ENCODE peak calls at places on chromosomes 11 and 22, in seven cellular contexts. D is AG09309, J is adrenal gland, F is nephron progenitor cell, I is natural killer cell, Q is H1, S is kidney. Y is an unnamed sample.
A peak's percentile ranks its signal among the peaks of the same experiment; 100 is the strongest.

GRCh38 chr11:43983221-43983795 is 40.9 kb downstream of the C11orf96 start:
- DNase-seq in Q (no peak), S (no peak), F (no peak), J (peak; percentile 35), I (no peak), D (no peak), Y (no peak)

GRCh38 chr22:36544107-36544620 is 15.2 kb upstream of the EIF3D start:
- DNase-seq in I (no peak), J (no peak), S (no peak), F (no peak), Q (no peak), D (peak; percentile 57), Y (no peak)

GRCh38 chr11:117230286-117230961 is 1.4 kb downstream of the PCSK7 start:
- DNase-seq in F (no peak), D (no peak), J (peak; percentile 46), Q (no peak), S (peak; percentile 46), I (peak; percentile 43), Y (no peak)

GRCh38 chr11:27390959-27391326 is 27.9 kb upstream of the CCDC34 start:
- DNase-seq in F (no peak), Q (no peak), D (peak; percentile 53), J (no peak), I (no peak), S (no peak), Y (no peak)

GRCh38 chr11:107040447-107041444 is 22.5 kb upstream of the GUCY1A2 start:
- DNase-seq in I (no peak), D (peak; percentile 48), S (no peak), F (peak; percentile 3), Q (no peak), J (no peak), Y (no peak)

GRCh38 chr11:102302241-102302640 is 15.0 kb upstream of the BIRC3 start:
- DNase-seq in J (no peak), F (no peak), I (no peak), Q (no peak), D (no peak), S (no peak), Y (no peak)

GRCh38 chr11:10267821-10268220 is 26.2 kb downstream of the SBF2 start:
- DNase-seq in D (peak; percentile 10), Q (no peak), S (no peak), F (no peak), J (no peak), I (no peak), Y (no peak)

GRCh38 chr11:103055174-103055890 is 36.6 kb downstream of the DCUN1D5 start:
- DNase-seq in D (no peak), F (peak; percentile 3), Q (no peak), J (no peak), S (no peak), I (no peak), Y (no peak)

GRCh38 chr11:119362741-119363080 is 16.2 kb upstream of the MFRP start:
- DNase-seq in D (no peak), J (no peak), I (no peak), F (no peak), Q (no peak), S (peak; percentile 6), Y (no peak)

GRCh38 chr22:32226236-32227119 is 21.6 kb upstream of the RFPL2 start:
- DNase-seq in F (no peak), J (no peak), D (no peak), Q (no peak), I (no peak), S (no peak), Y (no peak)

GRCh38 chr11:129374993-129375721 is 491 bp upstream of the BARX2 start:
- DNase-seq in Q (peak; percentile 70), D (no peak), J (no peak), F (peak; percentile 54), I (no peak), S (peak; percentile 80), Y (no peak)

GRCh38 chr11:130051077-130051476 is 18.6 kb upstream of the APLP2 start:
- DNase-seq in Q (no peak), F (no peak), D (no peak), S (no peak), J (no peak), I (no peak), Y (no peak)

GRCh38 chr22:36455571-36456458 is 25.6 kb downstream of the TXN2 start:
- DNase-seq in J (no peak), Q (no peak), D (no peak), F (no peak), S (no peak), I (no peak), Y (no peak)

GRCh38 chr11:1502971-1503707 is 16.6 kb upstream of the MOB2 start:
- DNase-seq in J (peak; percentile 74), S (peak; percentile 59), Q (no peak), F (no peak), D (no peak), I (no peak), Y (no peak)

GRCh38 chr11:65100674-65101350 is 4.8 kb downstream of the VPS51 start:
- DNase-seq in I (no peak), F (no peak), S (no peak), J (no peak), Q (no peak), D (no peak), Y (no peak)
- TF ChIP-seq CTCF in I (no peak), F (peak; percentile 14), S (no peak), J (no peak), Q (no peak), D (no peak), Y (no peak)

DNA sequence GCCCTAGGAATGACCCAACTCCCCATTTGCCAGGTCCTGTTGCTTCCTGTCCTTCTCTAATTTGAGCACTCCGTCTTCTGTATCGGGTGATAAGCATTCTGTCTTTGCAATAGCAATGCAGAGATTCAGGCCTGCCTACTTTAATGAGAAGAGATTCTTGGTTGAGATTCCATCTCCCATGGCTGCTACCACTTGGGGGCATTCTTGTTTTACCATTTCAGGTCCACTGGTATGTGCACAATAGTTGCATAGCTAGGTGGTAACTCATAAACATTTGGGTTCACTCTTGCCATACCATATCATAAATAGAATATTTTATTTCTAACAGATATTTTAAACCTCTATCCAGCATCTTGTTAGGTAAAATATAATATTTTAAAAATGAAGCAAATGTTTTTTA is 34.4 kb upstream of the CALCB start:
- DNase-seq in I (no peak), F (no peak), J (no peak), Q (no peak), D (no peak), S (no peak), Y (no peak)
- TF ChIP-seq CTCF in I (no peak), F (no peak), J (no peak), Q (peak; percentile 48), D (peak; percentile 26), S (no peak), Y (peak; percentile 30)

GRCh38 chr11:17986711-17987220 is 26.1 kb downstream of the SERGEF start:
- DNase-seq in D (no peak), Q (no peak), S (no peak), I (no peak), F (no peak), J (no peak), Y (no peak)
- TF ChIP-seq CTCF in D (peak; percentile 22), Q (no peak), S (no peak), I (no peak), F (no peak), J (no peak), Y (no peak)

DNA sequence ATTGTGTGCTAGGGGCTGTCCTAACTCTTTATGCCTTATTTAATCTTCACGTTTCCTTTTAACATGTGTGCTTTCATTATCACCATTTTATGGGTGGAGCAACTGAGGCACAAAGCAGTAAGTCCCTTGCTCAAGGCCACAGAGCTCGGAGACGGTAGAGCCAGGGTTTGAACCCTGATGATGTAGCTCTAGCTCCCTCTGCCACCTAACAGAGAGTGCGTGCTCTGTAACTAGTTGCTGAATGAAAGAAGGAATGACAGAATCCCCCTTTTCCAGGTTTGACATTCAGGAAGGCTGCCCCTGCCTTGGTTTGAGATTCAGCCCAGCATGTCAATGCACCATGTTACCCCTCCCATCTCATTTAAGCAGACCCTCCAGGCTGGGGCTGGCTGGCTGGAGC is 193.3 kb upstream of the NAV2 start:
- DNase-seq in S (no peak), J (no peak), Q (no peak), D (no peak), I (no peak), F (no peak), Y (no peak)
- TF ChIP-seq CTCF in S (no peak), J (no peak), Q (peak; percentile 22), D (no peak), I (no peak), F (no peak), Y (no peak)

GRCh38 chr11:24779791-24780190 is 282.9 kb downstream of the LUZP2 start:
- DNase-seq in F (no peak), D (no peak), I (no peak), S (no peak), J (no peak), Q (no peak), Y (no peak)
- TF ChIP-seq CTCF in F (peak; percentile 9), D (no peak), I (no peak), S (no peak), J (no peak), Q (peak; percentile 42), Y (no peak)

DNA sequence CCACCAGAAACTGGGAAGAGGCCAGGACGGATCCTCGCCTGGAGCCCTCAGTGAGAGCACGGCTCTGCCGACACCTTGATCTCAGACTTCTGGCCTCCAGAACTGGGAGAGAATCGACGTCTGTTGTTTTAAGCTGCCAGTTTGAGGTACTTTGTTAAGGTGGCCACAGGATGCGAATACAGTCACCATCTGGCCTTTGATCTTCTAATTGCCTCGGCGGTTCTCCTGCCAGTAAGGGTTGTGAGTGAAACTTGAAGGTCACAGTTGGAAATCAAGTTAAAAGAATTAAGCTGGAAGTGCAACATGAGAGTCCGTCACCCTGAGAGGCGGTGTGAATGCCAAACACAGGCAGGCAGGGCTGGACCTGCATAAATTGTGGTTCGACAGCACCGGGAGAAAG is 27.9 kb downstream of the PARVB start:
- DNase-seq in S (no peak), F (no peak), I (no peak), Q (no peak), D (no peak), J (no peak), Y (no peak)
- TF ChIP-seq CTCF in S (no peak), F (no peak), I (no peak), Q (no peak), D (no peak), J (no peak), Y (no peak)

Y was measured in D721Med.